ENCODE peak calls at places on chromosome 2, in ten cellular contexts. One of them, this sample, is unnamed.

GRCh38 chr2:109318150-109318948 is 189.3 kb downstream of the SH3RF3 start:
- DNase-seq in NCI-H460: no peak
- DNase-seq in cardiac muscle cell: peak
- DNase-seq in 8988T: no peak
- DNase-seq in NCI-H1694 treated with DMSO at 0.1 percent for 48 hours: peak
- DNase-seq in H4: peak
- DNase-seq in heart right ventricle: peak
- DNase-seq in NCI-H82: peak
- DNase-seq in stimulated activated CD4-positive, alpha-beta T cell treated with anti-CD3 and anti-CD28 coated beads, Interleukin-1b, Interleukin-23, amount 100 ng/mL, for 24 hours: no peak
- DNase-seq in body of pancreas: peak
- DNase-seq in this sample: no peak

GRCh38 chr2:97769308-97769707 is 55.9 kb downstream of the ZAP70 start:
- DNase-seq in NCI-H460: no peak
- DNase-seq in cardiac muscle cell: no peak
- DNase-seq in 8988T: no peak
- DNase-seq in NCI-H1694 treated with DMSO at 0.1 percent for 48 hours: no peak
- DNase-seq in H4: no peak
- DNase-seq in heart right ventricle: no peak
- DNase-seq in NCI-H82: no peak
- DNase-seq in stimulated activated CD4-positive, alpha-beta T cell treated with anti-CD3 and anti-CD28 coated beads, Interleukin-1b, Interleukin-23, amount 100 ng/mL, for 24 hours: no peak
- DNase-seq in body of pancreas: no peak
- DNase-seq in this sample: no peak

GRCh38 chr2:157933549-157933948 is 57.4 kb upstream of the ACVR1 start:
- DNase-seq in NCI-H460: no peak
- DNase-seq in cardiac muscle cell: no peak
- DNase-seq in 8988T: no peak
- DNase-seq in NCI-H1694 treated with DMSO at 0.1 percent for 48 hours: no peak
- DNase-seq in H4: no peak
- DNase-seq in heart right ventricle: no peak
- DNase-seq in NCI-H82: peak
- DNase-seq in stimulated activated CD4-positive, alpha-beta T cell treated with anti-CD3 and anti-CD28 coated beads, Interleukin-1b, Interleukin-23, amount 100 ng/mL, for 24 hours: no peak
- DNase-seq in body of pancreas: no peak
- DNase-seq in this sample: no peak

GRCh38 chr2:23293063-23293462 is 91.9 kb upstream of the KLHL29 start:
- DNase-seq in NCI-H460: no peak
- DNase-seq in cardiac muscle cell: peak
- DNase-seq in 8988T: no peak
- DNase-seq in NCI-H1694 treated with DMSO at 0.1 percent for 48 hours: no peak
- DNase-seq in H4: no peak
- DNase-seq in heart right ventricle: no peak
- DNase-seq in NCI-H82: no peak
- DNase-seq in stimulated activated CD4-positive, alpha-beta T cell treated with anti-CD3 and anti-CD28 coated beads, Interleukin-1b, Interleukin-23, amount 100 ng/mL, for 24 hours: no peak
- DNase-seq in body of pancreas: peak
- DNase-seq in this sample: no peak

GRCh38 chr2:74577448-74577847 is 22.9 kb downstream of the DOK1 start:
- DNase-seq in NCI-H460: no peak
- DNase-seq in cardiac muscle cell: peak
- DNase-seq in 8988T: no peak
- DNase-seq in NCI-H1694 treated with DMSO at 0.1 percent for 48 hours: peak
- DNase-seq in H4: no peak
- DNase-seq in heart right ventricle: peak
- DNase-seq in NCI-H82: peak
- DNase-seq in stimulated activated CD4-positive, alpha-beta T cell treated with anti-CD3 and anti-CD28 coated beads, Interleukin-1b, Interleukin-23, amount 100 ng/mL, for 24 hours: no peak
- DNase-seq in body of pancreas: no peak
- DNase-seq in this sample: no peak

GRCh38 chr2:238461051-238461450 is 34.3 kb downstream of the ASB1 start:
- DNase-seq in NCI-H460: no peak
- DNase-seq in cardiac muscle cell: no peak
- DNase-seq in 8988T: no peak
- DNase-seq in NCI-H1694 treated with DMSO at 0.1 percent for 48 hours: no peak
- DNase-seq in H4: no peak
- DNase-seq in heart right ventricle: no peak
- DNase-seq in NCI-H82: no peak
- DNase-seq in stimulated activated CD4-positive, alpha-beta T cell treated with anti-CD3 and anti-CD28 coated beads, Interleukin-1b, Interleukin-23, amount 100 ng/mL, for 24 hours: no peak
- DNase-seq in body of pancreas: no peak
- DNase-seq in this sample: no peak

GRCh38 chr2:134301099-134301970 is 47.5 kb downstream of the MGAT5 start:
- DNase-seq in NCI-H460: no peak
- DNase-seq in cardiac muscle cell: peak
- DNase-seq in 8988T: no peak
- DNase-seq in NCI-H1694 treated with DMSO at 0.1 percent for 48 hours: no peak
- DNase-seq in H4: no peak
- DNase-seq in heart right ventricle: no peak
- DNase-seq in NCI-H82: peak
- DNase-seq in stimulated activated CD4-positive, alpha-beta T cell treated with anti-CD3 and anti-CD28 coated beads, Interleukin-1b, Interleukin-23, amount 100 ng/mL, for 24 hours: no peak
- DNase-seq in body of pancreas: no peak
- DNase-seq in this sample: no peak

GRCh38 chr2:56713161-56713676 is 529.4 kb downstream of the CCDC85A start:
- DNase-seq in NCI-H460: no peak
- DNase-seq in cardiac muscle cell: peak
- DNase-seq in 8988T: no peak
- DNase-seq in NCI-H1694 treated with DMSO at 0.1 percent for 48 hours: no peak
- DNase-seq in H4: peak
- DNase-seq in heart right ventricle: no peak
- DNase-seq in NCI-H82: peak
- DNase-seq in stimulated activated CD4-positive, alpha-beta T cell treated with anti-CD3 and anti-CD28 coated beads, Interleukin-1b, Interleukin-23, amount 100 ng/mL, for 24 hours: no peak
- DNase-seq in body of pancreas: no peak
- DNase-seq in this sample: no peak

GRCh38 chr2:33104052-33104623 is 157.4 kb downstream of the LTBP1 start:
- DNase-seq in NCI-H460: no peak
- DNase-seq in cardiac muscle cell: peak
- DNase-seq in 8988T: no peak
- DNase-seq in NCI-H1694 treated with DMSO at 0.1 percent for 48 hours: no peak
- DNase-seq in H4: no peak
- DNase-seq in heart right ventricle: no peak
- DNase-seq in NCI-H82: no peak
- DNase-seq in stimulated activated CD4-positive, alpha-beta T cell treated with anti-CD3 and anti-CD28 coated beads, Interleukin-1b, Interleukin-23, amount 100 ng/mL, for 24 hours: no peak
- DNase-seq in body of pancreas: no peak
- DNase-seq in this sample: no peak

GRCh38 chr2:138670734-138671133 is 109.5 kb downstream of the NXPH2 start:
- DNase-seq in NCI-H460: no peak
- DNase-seq in cardiac muscle cell: no peak
- DNase-seq in 8988T: no peak
- DNase-seq in NCI-H1694 treated with DMSO at 0.1 percent for 48 hours: no peak
- DNase-seq in H4: no peak
- DNase-seq in heart right ventricle: no peak
- DNase-seq in NCI-H82: no peak
- DNase-seq in stimulated activated CD4-positive, alpha-beta T cell treated with anti-CD3 and anti-CD28 coated beads, Interleukin-1b, Interleukin-23, amount 100 ng/mL, for 24 hours: no peak
- DNase-seq in body of pancreas: no peak
- DNase-seq in this sample: no peak

GRCh38 chr2:30235008-30235655 is 3.8 kb downstream of the LBH start:
- DNase-seq in NCI-H460: no peak
- DNase-seq in cardiac muscle cell: no peak
- DNase-seq in 8988T: no peak
- DNase-seq in NCI-H1694 treated with DMSO at 0.1 percent for 48 hours: no peak
- DNase-seq in H4: no peak
- DNase-seq in heart right ventricle: no peak
- DNase-seq in NCI-H82: no peak
- DNase-seq in stimulated activated CD4-positive, alpha-beta T cell treated with anti-CD3 and anti-CD28 coated beads, Interleukin-1b, Interleukin-23, amount 100 ng/mL, for 24 hours: no peak
- DNase-seq in body of pancreas: no peak
- DNase-seq in this sample: no peak

GRCh38 chr2:152550386-152550785 is 166.9 kb downstream of the PRPF40A start:
- DNase-seq in NCI-H460: no peak
- DNase-seq in cardiac muscle cell: no peak
- DNase-seq in 8988T: no peak
- DNase-seq in NCI-H1694 treated with DMSO at 0.1 percent for 48 hours: peak
- DNase-seq in H4: no peak
- DNase-seq in heart right ventricle: no peak
- DNase-seq in NCI-H82: peak
- DNase-seq in stimulated activated CD4-positive, alpha-beta T cell treated with anti-CD3 and anti-CD28 coated beads, Interleukin-1b, Interleukin-23, amount 100 ng/mL, for 24 hours: no peak
- DNase-seq in body of pancreas: peak
- DNase-seq in this sample: no peak

GRCh38 chr2:188599140-188599539 is 307.5 kb downstream of the GULP1 start:
- DNase-seq in NCI-H460: no peak
- DNase-seq in cardiac muscle cell: no peak
- DNase-seq in 8988T: no peak
- DNase-seq in NCI-H1694 treated with DMSO at 0.1 percent for 48 hours: no peak
- DNase-seq in H4: peak
- DNase-seq in heart right ventricle: no peak
- DNase-seq in NCI-H82: no peak
- DNase-seq in stimulated activated CD4-positive, alpha-beta T cell treated with anti-CD3 and anti-CD28 coated beads, Interleukin-1b, Interleukin-23, amount 100 ng/mL, for 24 hours: no peak
- DNase-seq in body of pancreas: no peak
- DNase-seq in this sample: no peak

GRCh38 chr2:16774980-16775963 is 109.6 kb upstream of the CYRIA start:
- DNase-seq in NCI-H460: no peak
- DNase-seq in cardiac muscle cell: peak
- DNase-seq in 8988T: no peak
- DNase-seq in NCI-H1694 treated with DMSO at 0.1 percent for 48 hours: no peak
- DNase-seq in H4: no peak
- DNase-seq in heart right ventricle: no peak
- DNase-seq in NCI-H82: peak
- DNase-seq in stimulated activated CD4-positive, alpha-beta T cell treated with anti-CD3 and anti-CD28 coated beads, Interleukin-1b, Interleukin-23, amount 100 ng/mL, for 24 hours: no peak
- DNase-seq in body of pancreas: no peak
- DNase-seq in this sample: no peak

GRCh38 chr2:4507706-4508105 is 804.3 kb downstream of the DCDC2C start:
- DNase-seq in NCI-H460: no peak
- DNase-seq in cardiac muscle cell: no peak
- DNase-seq in 8988T: no peak
- DNase-seq in NCI-H1694 treated with DMSO at 0.1 percent for 48 hours: no peak
- DNase-seq in H4: no peak
- DNase-seq in heart right ventricle: no peak
- DNase-seq in NCI-H82: peak
- DNase-seq in stimulated activated CD4-positive, alpha-beta T cell treated with anti-CD3 and anti-CD28 coated beads, Interleukin-1b, Interleukin-23, amount 100 ng/mL, for 24 hours: no peak
- DNase-seq in body of pancreas: no peak
- DNase-seq in this sample: no peak

This sample was measured in B cell.